ENCODE peak calls at places on chromosomes 4 and X, in seven cellular contexts. One of them, this sample, is unnamed.

GRCh38 chrX:132622130-132622529 is 133.3 kb upstream of the MBNL3 start:
- DNase-seq in H1: no peak
- DNase-seq in A549: no peak
- DNase-seq in hepatocyte: peak
- DNase-seq in mammary epithelial cell: peak
- DNase-seq in astrocyte: peak
- DNase-seq in neuronal stem cell: no peak
- DNase-seq in this sample: no peak

GRCh38 chrX:43121637-43122036 is 343.7 kb upstream of the PPP1R2C start:
- DNase-seq in H1: no peak
- DNase-seq in A549: no peak
- DNase-seq in hepatocyte: no peak
- DNase-seq in mammary epithelial cell: peak
- DNase-seq in astrocyte: no peak
- DNase-seq in neuronal stem cell: no peak
- DNase-seq in this sample: no peak

GRCh38 chr4:149801416-149801815 is 14.2 kb downstream of the IQCM start:
- DNase-seq in H1: no peak
- DNase-seq in A549: no peak
- DNase-seq in hepatocyte: no peak
- DNase-seq in mammary epithelial cell: no peak
- DNase-seq in astrocyte: no peak
- DNase-seq in neuronal stem cell: no peak
- DNase-seq in this sample: no peak

GRCh38 chr4:3481113-3481531 is 18.0 kb downstream of the DOK7 start:
- DNase-seq in H1: no peak
- DNase-seq in A549: no peak
- DNase-seq in hepatocyte: no peak
- DNase-seq in mammary epithelial cell: no peak
- DNase-seq in astrocyte: no peak
- DNase-seq in neuronal stem cell: peak
- DNase-seq in this sample: no peak

GRCh38 chr4:188432328-188432727 is 293.1 kb downstream of the TRIML1 start:
- DNase-seq in H1: no peak
- DNase-seq in A549: no peak
- DNase-seq in hepatocyte: no peak
- DNase-seq in mammary epithelial cell: no peak
- DNase-seq in astrocyte: no peak
- DNase-seq in neuronal stem cell: no peak
- DNase-seq in this sample: no peak

GRCh38 chrX:100611951-100612350 is 24.7 kb downstream of the TSPAN6 start:
- DNase-seq in H1: no peak
- DNase-seq in A549: no peak
- DNase-seq in hepatocyte: no peak
- DNase-seq in mammary epithelial cell: no peak
- DNase-seq in astrocyte: no peak
- DNase-seq in neuronal stem cell: no peak
- DNase-seq in this sample: no peak

GRCh38 chrX:148417934-148418333 is 82.5 kb upstream of the AFF2 start:
- DNase-seq in H1: no peak
- DNase-seq in A549: no peak
- DNase-seq in hepatocyte: no peak
- DNase-seq in mammary epithelial cell: peak
- DNase-seq in astrocyte: peak
- DNase-seq in neuronal stem cell: no peak
- DNase-seq in this sample: no peak

GRCh38 chr4:21815651-21816050 is 132.9 kb downstream of the KCNIP4 start:
- DNase-seq in H1: no peak
- DNase-seq in A549: no peak
- DNase-seq in hepatocyte: no peak
- DNase-seq in mammary epithelial cell: no peak
- DNase-seq in astrocyte: no peak
- DNase-seq in neuronal stem cell: no peak
- DNase-seq in this sample: no peak

GRCh38 chrX:48604701-48605100 is 7.4 kb downstream of the WDR13 start:
- DNase-seq in H1: no peak
- DNase-seq in A549: no peak
- DNase-seq in hepatocyte: no peak
- DNase-seq in mammary epithelial cell: no peak
- DNase-seq in astrocyte: no peak
- DNase-seq in neuronal stem cell: no peak
- DNase-seq in this sample: no peak

GRCh38 chrX:19046343-19047215 is 62.7 kb upstream of the PHKA2 start:
- DNase-seq in H1: no peak
- DNase-seq in A549: peak
- DNase-seq in hepatocyte: peak
- DNase-seq in mammary epithelial cell: peak
- DNase-seq in astrocyte: peak
- DNase-seq in neuronal stem cell: no peak
- DNase-seq in this sample: no peak

GRCh38 chrX:116031331-116031730 is 139.2 kb upstream of the AGTR2 start:
- DNase-seq in H1: no peak
- DNase-seq in A549: no peak
- DNase-seq in hepatocyte: no peak
- DNase-seq in mammary epithelial cell: no peak
- DNase-seq in astrocyte: no peak
- DNase-seq in neuronal stem cell: no peak
- DNase-seq in this sample: no peak

GRCh38 chrX:11427082-11428033 is 134.1 kb downstream of the AMELX start:
- DNase-seq in H1: peak
- DNase-seq in A549: no peak
- DNase-seq in hepatocyte: peak
- DNase-seq in mammary epithelial cell: no peak
- DNase-seq in astrocyte: no peak
- DNase-seq in neuronal stem cell: peak
- DNase-seq in this sample: peak

GRCh38 chr4:148444296-148445070 is 2.3 kb upstream of the NR3C2 start:
- DNase-seq in H1: peak
- DNase-seq in A549: no peak
- DNase-seq in hepatocyte: peak
- DNase-seq in mammary epithelial cell: peak
- DNase-seq in astrocyte: no peak
- DNase-seq in neuronal stem cell: peak
- DNase-seq in this sample: peak

GRCh38 chrX:78652971-78653822 is 5.9 kb downstream of the RTL3 start:
- DNase-seq in H1: no peak
- DNase-seq in A549: peak
- DNase-seq in hepatocyte: no peak
- DNase-seq in mammary epithelial cell: peak
- DNase-seq in astrocyte: peak
- DNase-seq in neuronal stem cell: no peak
- DNase-seq in this sample: peak

GRCh38 chr4:99087887-99088484 is 602 bp downstream of the ADH5 start:
- DNase-seq in H1: no peak
- DNase-seq in A549: peak
- DNase-seq in hepatocyte: peak
- DNase-seq in mammary epithelial cell: peak
- DNase-seq in astrocyte: peak
- DNase-seq in neuronal stem cell: no peak
- DNase-seq in this sample: peak

GRCh38 chr4:53362093-53362492 is 3.8 kb downstream of the SCFD2 start:
- DNase-seq in H1: no peak
- DNase-seq in A549: no peak
- DNase-seq in hepatocyte: no peak
- DNase-seq in mammary epithelial cell: no peak
- DNase-seq in astrocyte: no peak
- DNase-seq in neuronal stem cell: no peak
- DNase-seq in this sample: no peak

GRCh38 chr4:53364624-53365023 is 1.2 kb downstream of the SCFD2 start:
- DNase-seq in H1: no peak
- DNase-seq in A549: no peak
- DNase-seq in hepatocyte: no peak
- DNase-seq in mammary epithelial cell: no peak
- DNase-seq in astrocyte: no peak
- DNase-seq in neuronal stem cell: no peak
- DNase-seq in this sample: no peak

GRCh38 chr4:53365121-53365485 is 758 bp downstream of the SCFD2 start:
- DNase-seq in H1: no peak
- DNase-seq in A549: no peak
- DNase-seq in hepatocyte: peak
- DNase-seq in mammary epithelial cell: peak
- DNase-seq in astrocyte: no peak
- DNase-seq in neuronal stem cell: no peak
- DNase-seq in this sample: peak

GRCh38 chr4:53365486-53366300 is at the start of gene SCFD2:
- DNase-seq in H1: peak
- DNase-seq in A549: peak
- DNase-seq in hepatocyte: peak
- DNase-seq in mammary epithelial cell: peak
- DNase-seq in astrocyte: peak
- DNase-seq in neuronal stem cell: peak
- DNase-seq in this sample: peak

GRCh38 chr4:53361451-53361850 is 4.4 kb downstream of the SCFD2 start:
- DNase-seq in H1: no peak
- DNase-seq in A549: no peak
- DNase-seq in hepatocyte: no peak
- DNase-seq in mammary epithelial cell: peak
- DNase-seq in astrocyte: no peak
- DNase-seq in neuronal stem cell: no peak
- DNase-seq in this sample: no peak
- H3K4me2 ChIP-seq in H1: no peak
- H3K4me2 ChIP-seq in A549: no peak
- H3K4me2 ChIP-seq in hepatocyte: no peak
- H3K4me2 ChIP-seq in mammary epithelial cell: peak
- H3K4me2 ChIP-seq in astrocyte: peak
- H3K4me2 ChIP-seq in neuronal stem cell: no peak
- H3K4me2 ChIP-seq in this sample: no peak

DNA sequence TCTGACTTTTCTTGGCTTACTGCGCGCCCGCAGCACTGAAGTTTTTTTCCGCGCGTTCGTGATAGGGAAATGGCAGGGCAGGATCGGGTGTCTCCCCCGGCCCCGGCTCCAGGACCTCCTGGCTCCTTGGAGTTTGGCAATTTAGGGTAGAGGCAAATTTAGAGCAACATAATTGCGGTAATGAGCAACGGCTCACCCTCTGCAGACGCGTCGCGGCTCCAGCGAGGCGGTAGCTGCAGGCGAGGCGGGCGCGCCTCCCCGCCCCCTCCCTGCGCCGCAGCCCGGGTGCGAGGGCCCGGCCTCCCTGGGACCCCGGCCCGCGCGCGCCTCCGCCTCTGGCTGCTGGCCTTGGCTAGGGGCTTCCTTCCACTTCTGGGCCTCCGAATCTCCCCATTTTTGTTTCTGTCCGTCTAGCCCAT is 6.2 kb downstream of the MSX1 start:
- DNase-seq in H1: no peak
- DNase-seq in A549: no peak
- DNase-seq in hepatocyte: no peak
- DNase-seq in mammary epithelial cell: no peak
- DNase-seq in astrocyte: no peak
- DNase-seq in neuronal stem cell: no peak
- DNase-seq in this sample: no peak
- H3K4me2 ChIP-seq in H1: peak
- H3K4me2 ChIP-seq in A549: peak
- H3K4me2 ChIP-seq in hepatocyte: peak
- H3K4me2 ChIP-seq in mammary epithelial cell: peak
- H3K4me2 ChIP-seq in astrocyte: peak
- H3K4me2 ChIP-seq in neuronal stem cell: peak
- H3K4me2 ChIP-seq in this sample: no peak

DNA sequence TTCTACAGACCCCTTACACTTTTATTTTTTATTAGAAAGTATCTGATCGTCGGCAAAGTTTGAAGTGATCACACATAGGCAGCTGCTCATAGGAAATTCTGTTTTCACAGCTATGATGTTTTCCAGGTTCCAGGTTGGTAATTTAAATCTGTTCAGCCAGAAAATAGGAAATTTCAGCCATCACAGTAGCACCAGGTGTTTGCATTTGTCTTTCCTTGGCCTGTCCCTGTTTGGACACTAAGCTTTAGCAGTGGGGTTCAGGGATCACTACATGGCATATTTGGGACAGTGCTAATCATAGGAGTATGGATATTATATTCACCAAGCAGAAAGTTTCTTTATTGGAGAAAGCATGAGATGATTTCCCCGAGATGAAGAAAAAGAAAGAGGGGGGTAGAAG is 92.9 kb downstream of the ANK2 start:
- DNase-seq in H1: no peak
- DNase-seq in A549: no peak
- DNase-seq in hepatocyte: no peak
- DNase-seq in mammary epithelial cell: no peak
- DNase-seq in astrocyte: no peak
- DNase-seq in neuronal stem cell: no peak
- DNase-seq in this sample: no peak
- H3K4me2 ChIP-seq in H1: no peak
- H3K4me2 ChIP-seq in A549: peak
- H3K4me2 ChIP-seq in hepatocyte: peak
- H3K4me2 ChIP-seq in mammary epithelial cell: no peak
- H3K4me2 ChIP-seq in astrocyte: peak
- H3K4me2 ChIP-seq in neuronal stem cell: no peak
- H3K4me2 ChIP-seq in this sample: no peak

GRCh38 chr4:6446130-6446482 is 26.3 kb downstream of the PPP2R2C start:
- DNase-seq in H1: no peak
- DNase-seq in A549: no peak
- DNase-seq in hepatocyte: no peak
- DNase-seq in mammary epithelial cell: no peak
- DNase-seq in astrocyte: no peak
- DNase-seq in neuronal stem cell: no peak
- DNase-seq in this sample: no peak

GRCh38 chr4:6448476-6449170 is 23.8 kb downstream of the PPP2R2C start:
- DNase-seq in H1: no peak
- DNase-seq in A549: no peak
- DNase-seq in hepatocyte: no peak
- DNase-seq in mammary epithelial cell: no peak
- DNase-seq in astrocyte: no peak
- DNase-seq in neuronal stem cell: no peak
- DNase-seq in this sample: no peak

GRCh38 chr4:6449335-6449734 is 23.1 kb downstream of the PPP2R2C start:
- DNase-seq in H1: no peak
- DNase-seq in A549: no peak
- DNase-seq in hepatocyte: no peak
- DNase-seq in mammary epithelial cell: no peak
- DNase-seq in astrocyte: no peak
- DNase-seq in neuronal stem cell: no peak
- DNase-seq in this sample: no peak

GRCh38 chr4:6446538-6447451 is 25.6 kb downstream of the PPP2R2C start:
- DNase-seq in H1: no peak
- DNase-seq in A549: no peak
- DNase-seq in hepatocyte: no peak
- DNase-seq in mammary epithelial cell: no peak
- DNase-seq in astrocyte: no peak
- DNase-seq in neuronal stem cell: no peak
- DNase-seq in this sample: no peak

DNA sequence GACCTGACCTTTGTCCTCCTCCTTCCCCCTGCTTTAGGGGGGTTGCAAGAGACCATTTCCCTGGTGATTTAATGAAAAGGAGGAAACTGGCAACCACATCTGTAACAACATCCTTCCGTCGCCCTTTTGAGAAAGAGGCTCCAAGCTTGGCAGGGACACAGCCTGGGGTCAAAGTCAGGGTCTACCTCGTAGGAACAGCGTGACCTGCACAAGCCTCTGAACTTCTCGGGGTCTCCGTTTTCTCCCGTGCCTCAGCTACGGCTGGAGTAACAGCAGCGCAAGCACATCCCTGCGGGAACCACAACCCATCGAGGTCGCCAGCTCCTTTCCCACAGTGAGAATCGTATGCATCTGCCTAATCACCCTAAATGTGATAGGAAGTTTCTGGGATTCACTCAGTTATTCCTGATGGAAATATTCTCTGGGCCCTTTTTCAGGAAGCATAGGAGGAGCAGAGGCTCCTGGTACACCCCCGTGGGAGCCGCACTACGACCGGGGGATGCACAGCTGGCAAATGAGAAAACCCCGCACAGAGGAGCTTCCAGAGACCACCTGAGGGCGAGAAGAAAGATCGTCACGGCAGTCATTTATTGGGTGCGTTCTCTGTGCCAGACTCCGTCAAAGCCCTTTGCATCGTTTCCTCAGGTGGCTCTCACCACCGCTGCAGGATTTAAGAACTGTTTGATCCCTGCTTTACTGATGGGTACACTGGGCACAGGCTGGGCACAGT is 24.7 kb downstream of the PPP2R2C start:
- DNase-seq in H1: no peak
- DNase-seq in A549: no peak
- DNase-seq in hepatocyte: no peak
- DNase-seq in mammary epithelial cell: no peak
- DNase-seq in astrocyte: no peak
- DNase-seq in neuronal stem cell: no peak
- DNase-seq in this sample: no peak
- H3K4me2 ChIP-seq in H1: no peak
- H3K4me2 ChIP-seq in A549: no peak
- H3K4me2 ChIP-seq in hepatocyte: no peak
- H3K4me2 ChIP-seq in mammary epithelial cell: no peak
- H3K4me2 ChIP-seq in astrocyte: no peak
- H3K4me2 ChIP-seq in neuronal stem cell: no peak
- H3K4me2 ChIP-seq in this sample: no peak